ENCODE peak calls at places on chromosomes 5 and 9, in five cellular contexts. Y is RWPE1, S is HCT116, I is progenitor cell of endocrine pancreas, H is A549. U is an unnamed sample.

GRCh38 chr9:135908334-135909204 is 1.2 kb upstream of the CAMSAP1 start:
- DNase-seq in I (no peak), H (no peak), S (no peak), Y (no peak), U (no peak)

GRCh38 chr9:72477862-72478564 is 43.4 kb upstream of the TMC1 start:
- DNase-seq in Y (peak; percentile 92), S (peak; percentile 86), I (no peak), H (peak; percentile 97), U (no peak)

GRCh38 chr9:101738566-101739183 is at the start of gene GRIN3A:
- DNase-seq in H (peak; percentile 18), S (no peak), Y (peak; percentile 33), I (no peak), U (peak; percentile 7)

GRCh38 chr5:119966028-119966427 is 336.7 kb downstream of the FAM170A start:
- DNase-seq in H (no peak), S (no peak), I (no peak), Y (no peak), U (no peak)

GRCh38 chr5:159104058-159104651 is 4.4 kb upstream of the EBF1 start:
- DNase-seq in S (no peak), H (peak; percentile 62), Y (no peak), I (no peak), U (no peak)

GRCh38 chr5:54087436-54087835 is 222.9 kb downstream of the ARL15 start:
- DNase-seq in Y (no peak), I (no peak), S (no peak), H (no peak), U (no peak)

GRCh38 chr9:83972286-83972685 is 7.7 kb downstream of the HNRNPK start:
- DNase-seq in H (no peak), Y (no peak), I (no peak), S (no peak), U (no peak)

GRCh38 chr9:128007566-128008138 is 26.9 kb upstream of the EEIG1 start:
- DNase-seq in H (peak; percentile 89), Y (no peak), I (no peak), S (peak; percentile 63), U (no peak)

GRCh38 chr5:1409386-1410110 is 35.7 kb downstream of the SLC6A3 start:
- DNase-seq in H (no peak), I (peak; percentile 46), Y (peak; percentile 36), S (no peak), U (peak; percentile 34)

GRCh38 chr5:149990518-149991376 is 9.7 kb downstream of the TIGD6 start:
- DNase-seq in H (peak; percentile 81), I (peak; percentile 63), S (peak; percentile 64), Y (peak; percentile 88), U (peak; percentile 68)

GRCh38 chr9:10855847-10856246 is 243.0 kb upstream of the PTPRD start:
- DNase-seq in H (peak; percentile 2), I (no peak), Y (peak; percentile 9), S (no peak), U (no peak)

GRCh38 chr9:122383992-122384461 is 13.2 kb downstream of the PTGS1 start:
- DNase-seq in S (no peak), I (no peak), Y (peak; percentile 68), H (peak; percentile 36), U (no peak)

DNA sequence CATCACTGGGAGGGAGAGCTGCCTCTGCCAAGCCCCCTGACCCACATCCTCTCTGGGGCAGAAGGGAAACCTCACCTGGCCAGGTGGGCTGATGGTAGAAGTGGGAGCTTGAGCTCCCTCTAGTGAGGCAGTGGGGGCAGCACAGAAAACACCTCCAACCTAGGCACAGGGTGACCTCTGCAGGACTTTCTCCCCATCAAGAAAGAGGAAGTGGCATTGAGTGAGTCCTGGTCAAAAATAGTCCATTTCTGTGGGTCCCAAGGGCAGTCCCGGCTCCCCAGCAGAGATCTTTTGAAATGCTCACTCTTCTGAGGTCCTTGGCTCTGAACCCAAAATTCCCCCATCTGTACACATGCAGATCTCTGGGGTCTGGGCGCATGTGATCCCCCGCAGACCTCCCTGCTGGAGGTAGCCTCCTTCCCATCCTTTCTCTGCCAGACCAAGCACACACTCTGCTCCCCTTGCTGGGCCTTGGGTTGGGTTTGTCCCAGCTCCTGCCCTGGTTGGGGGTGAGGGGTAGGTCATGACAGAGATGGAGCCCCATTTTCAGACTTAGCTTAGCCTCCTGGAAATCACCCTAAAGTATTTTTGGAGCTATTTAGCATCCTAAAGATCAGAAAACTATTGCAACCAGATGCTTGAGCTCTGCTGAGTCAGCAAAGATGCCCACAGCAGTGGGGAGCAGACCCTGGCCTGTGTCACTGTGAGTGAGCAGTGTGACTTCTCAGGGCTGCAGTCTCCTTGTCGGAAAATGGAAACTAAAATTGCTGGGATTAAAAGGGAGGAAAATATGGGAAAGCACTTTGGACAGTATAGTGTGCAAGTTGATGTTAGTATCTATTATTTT is 41.6 kb upstream of the LCP2 start:
- DNase-seq in H (no peak), Y (peak; percentile 48), I (no peak), S (peak; percentile 13), U (no peak)
- TF ChIP-seq CTCF in H (peak; percentile 5), Y (no peak), I (peak; percentile 20), S (peak; percentile 79), U (no peak)

DNA sequence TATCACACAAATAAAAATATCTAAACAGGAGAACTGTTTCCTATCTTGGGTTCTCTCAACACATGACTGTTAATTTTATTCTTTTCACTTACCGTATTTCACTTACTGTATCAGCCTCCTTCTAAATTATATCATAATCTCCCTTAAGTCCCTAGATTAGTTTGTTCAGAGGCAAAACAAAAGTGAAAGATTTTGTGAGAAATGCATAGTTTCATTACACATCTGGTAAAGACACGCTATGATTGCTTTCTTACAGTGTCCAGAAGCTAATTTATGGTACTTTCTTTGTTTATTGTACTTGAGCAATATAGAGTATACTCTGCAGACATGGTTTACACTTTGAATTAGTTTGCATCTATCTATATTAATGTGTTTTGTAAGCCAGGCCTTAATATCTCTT is 159.7 kb upstream of the TLX3 start:
- DNase-seq in H (no peak), Y (no peak), I (no peak), S (no peak), U (no peak)
- TF ChIP-seq CTCF in H (no peak), Y (no peak), I (no peak), S (no peak), U (no peak)

GRCh38 chr9:91424403-91425176 is 958 bp upstream of the NFIL3 start:
- DNase-seq in I (peak; percentile 40), H (peak; percentile 62), Y (peak; percentile 75), S (no peak), U (peak; percentile 30)
- TF ChIP-seq CTCF in I (no peak), H (peak; percentile 24), Y (peak; percentile 30), S (no peak), U (no peak)

GRCh38 chr9:17090041-17090440 is 44.8 kb upstream of the CNTLN start:
- DNase-seq in Y (no peak), I (no peak), S (no peak), H (no peak), U (no peak)

GRCh38 chr9:17088566-17088965 is 46.3 kb upstream of the CNTLN start:
- DNase-seq in S (no peak), I (no peak), Y (no peak), H (no peak), U (no peak)
- TF ChIP-seq CTCF in S (no peak), I (no peak), Y (no peak), H (no peak), U (no peak)

GRCh38 chr9:134455951-134456739 is 129.9 kb downstream of the RXRA start:
- DNase-seq in Y (peak; percentile 85), I (no peak), S (peak; percentile 35), H (peak; percentile 64), U (no peak)
- TF ChIP-seq CTCF in Y (no peak), I (no peak), S (no peak), H (no peak), U (no peak)

GRCh38 chr9:116491219-116491618 is 195.9 kb upstream of the TRIM32 start:
- DNase-seq in S (no peak), Y (no peak), H (no peak), I (no peak), U (no peak)
- TF ChIP-seq CTCF in S (no peak), Y (no peak), H (no peak), I (no peak), U (no peak)